ENCODE peak calls at places on chromosomes 4 and X, in five cellular contexts. T is K562, H is mesothelial cell of epicardium, M is AG09319, C is astrocyte. B is an unnamed sample.

GRCh38 chrX:112120737-112121136 is 38.2 kb upstream of the TRPC5 start:
- DNase-seq in T (no peak), H (no peak), M (no peak), C (peak; percentile 1), B (no peak)

GRCh38 chr4:115965588-115965987 is 852.2 kb upstream of the NDST4 start:
- DNase-seq in T (no peak), H (no peak), M (no peak), C (no peak), B (no peak)

GRCh38 chr4:14831447-14831846 is 170.8 kb upstream of the CPEB2 start:
- DNase-seq in T (no peak), H (no peak), M (no peak), C (no peak), B (no peak)

GRCh38 chr4:8594097-8595038 is 1.8 kb downstream of the CPZ start:
- DNase-seq in T (peak; percentile 94), H (peak; percentile 55), M (peak; percentile 47), C (peak; percentile 34), B (peak; percentile 72)

GRCh38 chr4:11698846-11699590 is 270.3 kb upstream of the HS3ST1 start:
- DNase-seq in T (no peak), H (no peak), M (no peak), C (peak; percentile 87), B (peak; percentile 76)

GRCh38 chr4:129822708-129823504 is 727.0 kb downstream of the C4orf33 start:
- DNase-seq in T (no peak), H (peak; percentile 35), M (no peak), C (peak; percentile 4), B (no peak)

GRCh38 chrX:85963736-85964135 is 83.6 kb downstream of the CHM start:
- DNase-seq in T (no peak), H (no peak), M (peak; percentile 23), C (peak; percentile 66), B (peak; percentile 67)

GRCh38 chr4:123709336-123709735 is 312.7 kb downstream of the SPRY1 start:
- DNase-seq in T (no peak), H (no peak), M (no peak), C (no peak), B (no peak)

GRCh38 chr4:155657169-155657568 is 9.5 kb upstream of the GUCY1A1 start:
- DNase-seq in T (no peak), H (no peak), M (no peak), C (no peak), B (no peak)

GRCh38 chrX:24643116-24643515 is 4.0 kb downstream of the PCYT1B start:
- DNase-seq in T (peak; percentile 21), H (no peak), M (no peak), C (no peak), B (no peak)

GRCh38 chr4:185305979-185306442 is 89.7 kb downstream of the LRP2BP start:
- DNase-seq in T (no peak), H (no peak), M (peak; percentile 63), C (peak; percentile 99), B (peak; percentile 99)

GRCh38 chr4:143095447-143095846 is 89.3 kb upstream of the USP38 start:
- DNase-seq in T (no peak), H (no peak), M (no peak), C (no peak), B (no peak)

GRCh38 chr4:158131037-158131436 is 41.8 kb downstream of the GASK1B start:
- DNase-seq in T (no peak), H (no peak), M (peak; percentile 63), C (peak; percentile 5), B (peak; percentile 36)

GRCh38 chrX:68684291-68684918 is 36.9 kb downstream of the STARD8 start:
- DNase-seq in T (peak; percentile 23), H (peak; percentile 47), M (no peak), C (no peak), B (no peak)

GRCh38 chr4:182179105-182179504 is 64.1 kb upstream of the TENM3 start:
- DNase-seq in T (no peak), H (no peak), M (no peak), C (peak; percentile 83), B (peak; percentile 9)

GRCh38 chr4:111512081-111512774 is 633.0 kb upstream of the FAM241A start:
- DNase-seq in T (no peak), H (no peak), M (peak; percentile 54), C (peak; percentile 94), B (peak; percentile 94)

GRCh38 chrX:18899796-18900380 is 84.0 kb downstream of the PHKA2 start:
- DNase-seq in T (no peak), H (no peak), M (no peak), C (no peak), B (no peak)
- TF ChIP-seq CTCF in T (peak; percentile 3), H (no peak), M (peak; percentile 15), C (no peak), B (peak; percentile 27)

DNA sequence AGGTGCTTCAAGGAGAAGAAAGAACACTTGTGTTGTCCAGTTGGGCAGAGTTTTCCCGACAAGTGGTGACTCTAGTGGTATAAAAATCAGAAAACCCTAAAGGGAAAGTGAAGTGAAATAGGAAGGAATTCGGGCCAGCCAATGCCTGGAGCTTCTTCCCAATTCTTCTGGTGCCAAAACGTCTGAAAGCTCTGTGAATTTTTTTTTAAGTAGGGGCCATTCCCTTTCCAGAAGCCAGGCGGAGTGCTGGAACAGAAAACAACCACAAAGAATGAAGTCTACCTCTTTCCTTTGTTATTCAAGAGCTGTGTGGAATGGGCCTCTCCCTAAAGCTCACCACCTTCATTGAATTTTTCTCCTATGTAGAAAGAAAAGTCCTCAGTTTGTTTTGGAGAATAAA is 43.1 kb upstream of the PPARGC1A start:
- DNase-seq in T (no peak), H (no peak), M (no peak), C (peak; percentile 67), B (no peak)
- TF ChIP-seq CTCF in T (no peak), H (no peak), M (peak; percentile 52), C (no peak), B (peak; percentile 23)

GRCh38 chr4:52865305-52865704 is 3.2 kb downstream of the RASL11B start:
- DNase-seq in T (no peak), H (no peak), M (no peak), C (no peak), B (no peak)

GRCh38 chr4:52861879-52862604 is at the start of gene RASL11B:
- DNase-seq in T (peak; percentile 96), H (peak; percentile 93), M (peak; percentile 25), C (peak; percentile 34), B (peak; percentile 37)

GRCh38 chr4:52862605-52863236 is 604 bp downstream of the RASL11B start:
- DNase-seq in T (peak; percentile 18), H (no peak), M (no peak), C (no peak), B (no peak)

GRCh38 chr4:52864816-52865215 is 2.7 kb downstream of the RASL11B start:
- DNase-seq in T (no peak), H (no peak), M (peak; percentile 25), C (peak; percentile 64), B (no peak)

GRCh38 chr4:52863324-52863723 is 1.2 kb downstream of the RASL11B start:
- DNase-seq in T (no peak), H (no peak), M (no peak), C (no peak), B (no peak)
- TF ChIP-seq CTCF in T (no peak), H (no peak), M (no peak), C (no peak), B (no peak)

DNA sequence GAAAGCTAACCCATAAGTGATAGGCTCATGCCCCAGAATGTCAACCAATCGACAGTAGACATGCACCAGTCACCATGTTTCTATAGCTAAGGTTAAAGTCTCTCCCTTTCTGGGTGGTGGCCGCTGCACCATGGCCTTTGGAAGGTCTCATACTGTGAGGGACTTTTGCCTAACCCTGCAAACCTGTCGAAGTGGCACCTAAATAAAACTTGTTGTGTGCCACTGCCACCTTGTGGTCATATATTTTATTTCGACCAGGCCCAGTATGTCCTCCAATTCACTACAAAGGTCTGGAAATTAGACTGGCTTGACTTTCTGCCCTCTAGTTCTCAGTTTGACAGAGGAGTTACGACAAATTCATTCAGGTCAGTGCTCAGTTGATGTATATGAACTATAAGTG is 163.1 kb downstream of the SMARCA1 start:
- DNase-seq in T (peak; percentile 30), H (no peak), M (no peak), C (peak; percentile 12), B (peak; percentile 26)
- TF ChIP-seq CTCF in T (no peak), H (peak; percentile 53), M (peak; percentile 38), C (peak; percentile 47), B (peak; percentile 75)

GRCh38 chr4:68175562-68176155 is 46.0 kb upstream of the TMPRSS11F start:
- DNase-seq in T (peak; percentile 47), H (peak; percentile 49), M (peak; percentile 12), C (peak; percentile 32), B (peak; percentile 46)
- TF ChIP-seq CTCF in T (peak; percentile 63), H (peak; percentile 73), M (peak; percentile 73), C (peak; percentile 65), B (peak; percentile 87)

GRCh38 chr4:27685947-27686346 is 825.3 kb downstream of the STIM2 start:
- DNase-seq in T (no peak), H (no peak), M (no peak), C (no peak), B (no peak)

DNA sequence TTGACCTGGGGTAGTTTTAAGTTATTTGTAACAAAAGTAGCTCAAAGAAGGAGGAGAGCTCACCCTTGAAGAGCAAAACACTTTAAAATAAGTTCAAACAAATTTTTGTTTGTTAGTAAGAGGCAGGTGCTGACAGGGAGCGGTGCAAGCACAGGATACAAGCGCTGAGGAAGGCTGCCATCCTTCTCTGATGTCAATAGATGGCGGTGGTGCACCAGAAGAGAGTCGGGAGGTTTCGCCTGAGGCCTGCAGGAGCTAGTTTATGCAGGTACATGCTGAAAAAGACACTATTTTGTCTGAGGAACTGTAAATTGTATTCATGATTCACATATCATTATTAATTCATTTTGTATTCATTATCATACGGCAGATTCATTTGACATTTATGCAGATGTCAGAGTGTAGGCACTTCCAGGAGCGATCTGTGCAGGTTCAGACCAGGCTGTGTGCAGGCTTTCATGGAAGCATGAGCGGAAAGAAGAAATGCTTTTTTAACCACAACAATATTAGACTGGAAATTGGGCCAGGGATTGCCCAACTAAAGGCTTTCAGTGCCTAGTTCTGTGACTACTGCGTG is 823.9 kb downstream of the STIM2 start:
- DNase-seq in T (no peak), H (peak; percentile 71), M (peak; percentile 1), C (peak; percentile 4), B (peak; percentile 51)
- TF ChIP-seq CTCF in T (peak; percentile 42), H (peak; percentile 50), M (peak; percentile 69), C (peak; percentile 82), B (peak; percentile 83)

GRCh38 chr4:88409789-88410188 is 31.1 kb downstream of the HERC6 start:
- DNase-seq in T (no peak), H (no peak), M (no peak), C (no peak), B (no peak)
- TF ChIP-seq CTCF in T (no peak), H (no peak), M (no peak), C (no peak), B (no peak)

DNA sequence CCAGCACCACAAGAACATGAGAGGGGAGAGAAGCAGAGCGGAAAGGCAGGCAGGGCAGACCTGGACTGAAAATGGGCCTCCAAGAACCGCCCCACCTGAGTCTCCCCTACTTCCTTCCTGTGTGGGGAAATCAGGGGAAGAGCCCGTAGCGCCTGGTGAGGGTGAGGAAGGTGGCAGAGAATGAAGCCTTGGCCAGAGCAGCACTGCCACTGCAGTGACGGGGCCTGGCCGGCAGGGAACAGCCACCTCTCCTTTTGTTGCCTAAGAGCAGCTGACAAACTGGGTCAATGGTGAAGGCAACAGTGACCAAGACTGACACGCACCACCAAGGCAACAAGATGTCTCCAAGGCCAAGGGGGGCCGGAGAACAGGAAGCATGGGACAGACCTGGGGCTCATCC is 58.4 kb upstream of the CBR4 start:
- DNase-seq in T (no peak), H (no peak), M (no peak), C (no peak), B (no peak)
- TF ChIP-seq CTCF in T (peak; percentile 15), H (no peak), M (no peak), C (no peak), B (no peak)

GRCh38 chr4:119142837-119143236 is 7.2 kb downstream of the MYOZ2 start:
- DNase-seq in T (no peak), H (no peak), M (no peak), C (no peak), B (no peak)
- TF ChIP-seq CTCF in T (no peak), H (no peak), M (no peak), C (no peak), B (no peak)